ENCODE peak calls at places on chromosome 15, in five cellular contexts. T is Ammon's horn; C is ecto neural progenitor cell; F is activated CD8-positive, alpha-beta memory T cell treated with anti-CD3 and anti-CD28 coated beads for 1 hour; J is heart right ventricle. I is an unnamed sample.

GRCh38 chr15:89633585-89633984 is 21.7 kb downstream of the KIF7 start:
- DNase-seq in T (no peak), C (peak), F (no peak), J (no peak), I (no peak)

GRCh38 chr15:78751602-78751979 is 59.7 kb downstream of the ADAMTS7 start:
- DNase-seq in T (no peak), C (no peak), F (no peak), J (no peak), I (no peak)

GRCh38 chr15:45291822-45292582 is 40.0 kb downstream of the SLC28A2 start:
- DNase-seq in T (no peak), C (no peak), F (no peak), J (peak), I (no peak)

GRCh38 chr15:49817100-49817499 is 196.3 kb downstream of the DTWD1 start:
- DNase-seq in T (no peak), C (no peak), F (no peak), J (no peak), I (no peak)

GRCh38 chr15:40328176-40328575 is 4.7 kb downstream of the INAFM2 start:
- DNase-seq in T (no peak), C (no peak), F (no peak), J (no peak), I (no peak)

GRCh38 chr15:45521596-45522167 is 873 bp downstream of the SLC30A4 start:
- DNase-seq in T (peak), C (no peak), F (no peak), J (no peak), I (no peak)

GRCh38 chr15:77901251-77901881 is 176.1 kb downstream of the TBC1D2B start:
- DNase-seq in T (no peak), C (peak), F (no peak), J (no peak), I (no peak)

GRCh38 chr15:67601008-67601620 is 58.6 kb downstream of the MAP2K5 start:
- DNase-seq in T (no peak), C (no peak), F (no peak), J (no peak), I (no peak)

GRCh38 chr15:68190048-68190447 is 15.1 kb downstream of the CALML4 start:
- DNase-seq in T (no peak), C (no peak), F (no peak), J (no peak), I (no peak)

GRCh38 chr15:59691194-59691805 is 2.2 kb upstream of the BNIP2 start:
- DNase-seq in T (peak), C (no peak), F (no peak), J (peak), I (no peak)

GRCh38 chr15:64809649-64810498 is 15.6 kb downstream of the PIF1 start:
- DNase-seq in T (peak), C (peak), F (peak), J (peak), I (no peak)

GRCh38 chr15:42155546-42156265 is 730 bp downstream of the PLA2G4F start:
- DNase-seq in T (no peak), C (no peak), F (no peak), J (no peak), I (no peak)

GRCh38 chr15:92619380-92620101 is 36.0 kb downstream of the FAM174B start:
- DNase-seq in T (no peak), C (no peak), F (no peak), J (no peak), I (no peak)

GRCh38 chr15:68414591-68414990 is 17.4 kb downstream of the ITGA11 start:
- DNase-seq in T (no peak), C (peak), F (no peak), J (peak), I (no peak)

GRCh38 chr15:74319596-74320357 is 47.7 kb downstream of the CYP11A1 start:
- DNase-seq in T (no peak), C (no peak), F (no peak), J (peak), I (no peak)

GRCh38 chr15:75750261-75751050 is 37.8 kb upstream of the CSPG4 start:
- DNase-seq in T (no peak), C (no peak), F (no peak), J (no peak), I (no peak)

GRCh38 chr15:90836296-90836871 is 32.0 kb upstream of the FURIN start:
- DNase-seq in T (no peak), C (no peak), F (no peak), J (peak), I (peak)

GRCh38 chr15:77026501-77027110 is 31.7 kb downstream of the PSTPIP1 start:
- DNase-seq in T (no peak), C (peak), F (no peak), J (no peak), I (no peak)

GRCh38 chr15:44033894-44034293 is 161.2 kb downstream of the FRMD5 start:
- DNase-seq in T (peak), C (no peak), F (no peak), J (no peak), I (peak)

GRCh38 chr15:65917407-65917756 is 48.1 kb downstream of the RAB11A start:
- DNase-seq in T (no peak), C (no peak), F (no peak), J (no peak), I (no peak)

GRCh38 chr15:46677491-46677890 is 1039.8 kb upstream of the SEMA6D start:
- DNase-seq in T (no peak), C (no peak), F (no peak), J (no peak), I (no peak)

GRCh38 chr15:83582386-83582785 is 71.5 kb upstream of the ADAMTSL3 start:
- DNase-seq in T (no peak), C (no peak), F (no peak), J (no peak), I (no peak)

GRCh38 chr15:35858707-35859106 is 312.7 kb upstream of the DPH6 start:
- DNase-seq in T (no peak), C (no peak), F (no peak), J (no peak), I (no peak)

GRCh38 chr15:78424673-78425072 is 13.3 kb upstream of the IREB2 start:
- DNase-seq in T (no peak), C (no peak), F (no peak), J (no peak), I (no peak)

GRCh38 chr15:62873203-62873602 is 169.3 kb upstream of the TPM1 start:
- DNase-seq in T (no peak), C (peak), F (no peak), J (no peak), I (no peak)

GRCh38 chr15:48833526-48833925 is 22.7 kb upstream of the CEP152 start:
- DNase-seq in T (no peak), C (no peak), F (no peak), J (no peak), I (no peak)

GRCh38 chr15:49747340-49747739 is 126.5 kb downstream of the DTWD1 start:
- DNase-seq in T (no peak), C (no peak), F (no peak), J (no peak), I (no peak)

GRCh38 chr15:41954036-41954435 is 18.3 kb downstream of the EHD4 start:
- DNase-seq in T (no peak), C (no peak), F (no peak), J (no peak), I (no peak)

GRCh38 chr15:83848315-83849050 is 194.6 kb downstream of the ADAMTSL3 start:
- DNase-seq in T (no peak), C (no peak), F (no peak), J (no peak), I (peak)

GRCh38 chr15:95017950-95018349 is 786.6 kb downstream of the MCTP2 start:
- DNase-seq in T (peak), C (no peak), F (no peak), J (peak), I (no peak)

GRCh38 chr15:53910236-53910849 is 67.9 kb upstream of the UNC13C start:
- DNase-seq in T (no peak), C (no peak), F (no peak), J (no peak), I (no peak)

GRCh38 chr15:57283774-57284508 is 92.4 kb upstream of the CGNL1 start:
- DNase-seq in T (no peak), C (no peak), F (no peak), J (no peak), I (no peak)

GRCh38 chr15:97189152-97189551 is 771.4 kb upstream of the ARRDC4 start:
- DNase-seq in T (no peak), C (no peak), F (no peak), J (no peak), I (no peak)

GRCh38 chr15:90948506-90948905 is 6.2 kb upstream of the RCCD1 start:
- DNase-seq in T (no peak), C (no peak), F (no peak), J (no peak), I (no peak)

GRCh38 chr15:95018888-95019545 is 787.7 kb downstream of the MCTP2 start:
- DNase-seq in T (no peak), C (no peak), F (no peak), J (no peak), I (no peak)

I was measured in HFF-Myc.